ENCODE peak calls at places on chromosomes 12 and 14, in nine cellular contexts. V, H, N, J, I, D, L, T and B are unnamed samples.

GRCh38 chr14:94081386-94081820 is 293 bp downstream of the IFI27L1 start:
- DNase-seq in V (no peak), H (no peak), N (no peak), J (no peak), I (peak; percentile 53), D (no peak), L (no peak), T (peak; percentile 38), B (no peak)

GRCh38 chr12:93943766-93944165 is 204.6 kb upstream of the PLXNC1 start:
- DNase-seq in V (no peak), H (no peak), N (no peak), J (no peak), I (peak; percentile 90), D (peak; percentile 51), L (peak; percentile 37), T (no peak), B (no peak)

GRCh38 chr12:124442772-124443445 is 124.5 kb downstream of the NCOR2 start:
- DNase-seq in V (no peak), H (no peak), N (no peak), J (no peak), I (peak; percentile 96), D (no peak), L (peak; percentile 88), T (no peak), B (no peak)

GRCh38 chr12:23929906-23930305 is 19.6 kb downstream of the SOX5 start:
- DNase-seq in V (no peak), H (no peak), N (no peak), J (no peak), I (no peak), D (no peak), L (no peak), T (no peak), B (no peak)

GRCh38 chr14:98897605-98898309 is 374.2 kb downstream of the BCL11B start:
- DNase-seq in V (no peak), H (no peak), N (no peak), J (no peak), I (no peak), D (no peak), L (no peak), T (no peak), B (no peak)

GRCh38 chr12:69247253-69248018 is 8.1 kb downstream of the CPSF6 start:
- DNase-seq in V (no peak), H (no peak), N (no peak), J (no peak), I (no peak), D (no peak), L (no peak), T (no peak), B (no peak)

GRCh38 chr12:12439636-12440035 is 82.8 kb downstream of the BORCS5 start:
- DNase-seq in V (peak; percentile 55), H (no peak), N (no peak), J (no peak), I (peak; percentile 37), D (no peak), L (peak; percentile 95), T (no peak), B (no peak)

GRCh38 chr14:34111505-34111904 is 160.6 kb upstream of the EGLN3 start:
- DNase-seq in V (no peak), H (no peak), N (no peak), J (no peak), I (no peak), D (no peak), L (no peak), T (no peak), B (no peak)

GRCh38 chr12:106030210-106031175 is 108.3 kb downstream of the NUAK1 start:
- DNase-seq in V (no peak), H (no peak), N (no peak), J (peak; percentile 99), I (peak; percentile 89), D (no peak), L (peak; percentile 97), T (no peak), B (no peak)

GRCh38 chr12:113432976-113433375 is 10.8 kb downstream of the SDSL start:
- DNase-seq in V (no peak), H (no peak), N (no peak), J (no peak), I (no peak), D (no peak), L (no peak), T (no peak), B (no peak)

GRCh38 chr12:26378721-26379120 is 183.3 kb downstream of the SSPN start:
- DNase-seq in V (no peak), H (no peak), N (no peak), J (no peak), I (no peak), D (no peak), L (peak; percentile 46), T (no peak), B (no peak)

GRCh38 chr12:123726244-123726643 is 14.1 kb downstream of the ATP6V0A2 start:
- DNase-seq in V (no peak), H (no peak), N (no peak), J (no peak), I (no peak), D (no peak), L (no peak), T (no peak), B (no peak)

GRCh38 chr14:50542941-50543418 is 10.6 kb upstream of the MAP4K5 start:
- DNase-seq in V (no peak), H (no peak), N (no peak), J (no peak), I (peak; percentile 75), D (no peak), L (peak; percentile 69), T (peak; percentile 76), B (no peak)

GRCh38 chr12:38850463-38850862 is 54.9 kb downstream of the CPNE8 start:
- DNase-seq in V (no peak), H (no peak), N (no peak), J (no peak), I (peak; percentile 29), D (no peak), L (peak; percentile 24), T (no peak), B (no peak)

GRCh38 chr12:53964315-53964713 is 8.6 kb upstream of the HOXC11 start:
- DNase-seq in V (no peak), H (no peak), N (no peak), J (no peak), I (no peak), D (no peak), L (no peak), T (no peak), B (no peak)

GRCh38 chr14:99001241-99001640 is 270.8 kb downstream of the BCL11B start:
- DNase-seq in V (no peak), H (no peak), N (no peak), J (no peak), I (no peak), D (no peak), L (no peak), T (no peak), B (no peak)

GRCh38 chr14:96567289-96567899 is 65.2 kb downstream of the PAPOLA start:
- DNase-seq in V (no peak), H (no peak), N (no peak), J (no peak), I (peak; percentile 62), D (no peak), L (peak; percentile 67), T (peak; percentile 57), B (no peak)

GRCh38 chr12:39866135-39866534 is 239.7 kb downstream of the SLC2A13 start:
- DNase-seq in V (no peak), H (no peak), N (no peak), J (no peak), I (no peak), D (no peak), L (no peak), T (no peak), B (no peak)

GRCh38 chr12:39675263-39675662 is 55.7 kb upstream of the ABCD2 start:
- DNase-seq in V (no peak), H (no peak), N (no peak), J (no peak), I (no peak), D (no peak), L (no peak), T (no peak), B (no peak)

GRCh38 chr12:90987101-90987500 is 17.7 kb downstream of the EPYC start:
- DNase-seq in V (no peak), H (no peak), N (no peak), J (no peak), I (no peak), D (no peak), L (no peak), T (no peak), B (no peak)

GRCh38 chr12:47509398-47509851 is 196.4 kb downstream of the RPAP3 start:
- DNase-seq in V (no peak), H (no peak), N (no peak), J (peak; percentile 26), I (peak; percentile 79), D (peak; percentile 62), L (peak; percentile 13), T (no peak), B (no peak)

GRCh38 chr12:49970030-49970429 is 2.7 kb upstream of the AQP6 start:
- DNase-seq in V (no peak), H (no peak), N (no peak), J (no peak), I (no peak), D (no peak), L (no peak), T (no peak), B (peak; percentile 51)

GRCh38 chr12:112946236-112947000 is 8.1 kb downstream of the OAS3 start:
- DNase-seq in V (no peak), H (no peak), N (no peak), J (no peak), I (no peak), D (no peak), L (no peak), T (no peak), B (no peak)

GRCh38 chr12:131258396-131258795 is 304.7 kb downstream of the ADGRD1 start:
- DNase-seq in V (no peak), H (no peak), N (no peak), J (no peak), I (no peak), D (no peak), L (no peak), T (no peak), B (no peak)

GRCh38 chr14:28608438-28608837 is 158.1 kb upstream of the FOXG1 start:
- DNase-seq in V (no peak), H (no peak), N (no peak), J (no peak), I (no peak), D (no peak), L (peak; percentile 71), T (no peak), B (no peak)

GRCh38 chr12:116123511-116124258 is 153.8 kb downstream of the MED13L start:
- DNase-seq in V (no peak), H (peak; percentile 48), N (no peak), J (no peak), I (peak; percentile 64), D (no peak), L (peak; percentile 56), T (peak; percentile 73), B (no peak)

GRCh38 chr14:77238356-77238755 is 32.6 kb downstream of the NGB start:
- DNase-seq in V (no peak), H (no peak), N (no peak), J (no peak), I (no peak), D (no peak), L (no peak), T (no peak), B (no peak)

GRCh38 chr12:7995266-7995963 is 37.1 kb upstream of the FOXJ2 start:
- DNase-seq in V (peak; percentile 75), H (peak; percentile 91), N (peak; percentile 67), J (peak; percentile 72), I (peak; percentile 98), D (peak; percentile 74), L (peak; percentile 90), T (no peak), B (peak; percentile 88)

GRCh38 chr14:103859416-103860202 is 12.2 kb upstream of the PPP1R13B start:
- DNase-seq in V (no peak), H (peak; percentile 27), N (no peak), J (no peak), I (no peak), D (no peak), L (no peak), T (no peak), B (no peak)

GRCh38 chr14:96255501-96256366 is at the start of gene BDKRB1:
- DNase-seq in V (no peak), H (no peak), N (no peak), J (peak; percentile 75), I (peak; percentile 93), D (peak; percentile 73), L (peak; percentile 83), T (no peak), B (no peak)

GRCh38 chr14:76844223-76844622 is 18.0 kb downstream of the LRRC74A start:
- DNase-seq in V (peak; percentile 47), H (peak; percentile 75), N (no peak), J (no peak), I (peak; percentile 65), D (no peak), L (peak; percentile 86), T (no peak), B (peak; percentile 74)